ENCODE peak calls at places on chromosome 1, in five cellular contexts. U is IMR-90, Y is HCT116, H is uterus, A is upper lobe of right lung. Q is an unnamed sample.

GRCh38 chr1:229328598-229329362 is 14.1 kb downstream of the CCSAP start:
- DNase-seq in U (no peak), Y (no peak), H (no peak), A (no peak), Q (no peak)

GRCh38 chr1:198079432-198079951 is 77.3 kb upstream of the NEK7 start:
- DNase-seq in U (no peak), Y (no peak), H (no peak), A (no peak), Q (no peak)

GRCh38 chr1:160951443-160952128 is 3.0 kb downstream of the ITLN2 start:
- DNase-seq in U (peak), Y (peak), H (no peak), A (peak), Q (peak)

GRCh38 chr1:246632584-246633168 is 66.4 kb downstream of the CNST start:
- DNase-seq in U (peak), Y (no peak), H (no peak), A (no peak), Q (peak)

GRCh38 chr1:10001016-10001665 is 4.1 kb downstream of the RBP7 start:
- DNase-seq in U (no peak), Y (no peak), H (no peak), A (no peak), Q (no peak)

GRCh38 chr1:98327151-98327918 is 334.2 kb upstream of the SNX7 start:
- DNase-seq in U (peak), Y (no peak), H (no peak), A (no peak), Q (no peak)

GRCh38 chr1:220775238-220775853 is 11.4 kb upstream of the MTARC1 start:
- DNase-seq in U (no peak), Y (no peak), H (no peak), A (no peak), Q (peak)

GRCh38 chr1:22157359-22157966 is 14.6 kb upstream of the WNT4 start:
- DNase-seq in U (no peak), Y (no peak), H (no peak), A (no peak), Q (no peak)

GRCh38 chr1:64474639-64475038 is 4.7 kb downstream of the CACHD1 start:
- DNase-seq in U (no peak), Y (no peak), H (peak), A (peak), Q (no peak)

GRCh38 chr1:67755619-67756018 is 70.6 kb downstream of the GADD45A start:
- DNase-seq in U (no peak), Y (no peak), H (no peak), A (no peak), Q (no peak)

GRCh38 chr1:203100163-203100867 is 14.5 kb upstream of the MYOG start:
- DNase-seq in U (no peak), Y (no peak), H (no peak), A (no peak), Q (no peak)

GRCh38 chr1:234848972-234849641 is 239.1 kb upstream of the IRF2BP2 start:
- DNase-seq in U (peak), Y (no peak), H (no peak), A (no peak), Q (peak)

GRCh38 chr1:245079021-245079609 is 75.7 kb upstream of the KIF26B start:
- DNase-seq in U (peak), Y (peak), H (no peak), A (no peak), Q (peak)

GRCh38 chr1:35809156-35810095 is 1.6 kb downstream of the AGO4 start:
- DNase-seq in U (no peak), Y (no peak), H (no peak), A (no peak), Q (no peak)

GRCh38 chr1:222522105-222522915 is 25.6 kb downstream of the HHIPL2 start:
- DNase-seq in U (no peak), Y (no peak), H (no peak), A (no peak), Q (no peak)

GRCh38 chr1:53659436-53659835 is 79.5 kb downstream of the GLIS1 start:
- DNase-seq in U (no peak), Y (no peak), H (no peak), A (peak), Q (no peak)

GRCh38 chr1:156664949-156665411 is 12.2 kb downstream of the NES start:
- DNase-seq in U (no peak), Y (no peak), H (peak), A (no peak), Q (no peak)

GRCh38 chr1:51666463-51666862 is 49.6 kb downstream of the OSBPL9 start:
- DNase-seq in U (peak), Y (no peak), H (no peak), A (no peak), Q (no peak)

GRCh38 chr1:51663105-51663504 is 46.2 kb downstream of the OSBPL9 start:
- DNase-seq in U (peak), Y (no peak), H (no peak), A (no peak), Q (no peak)

GRCh38 chr1:51664412-51665240 is 47.7 kb downstream of the OSBPL9 start:
- DNase-seq in U (peak), Y (no peak), H (no peak), A (no peak), Q (no peak)

GRCh38 chr1:51661081-51661518 is 44.2 kb downstream of the OSBPL9 start:
- DNase-seq in U (peak), Y (no peak), H (no peak), A (no peak), Q (peak)

GRCh38 chr1:51663721-51664120 is 46.8 kb downstream of the OSBPL9 start:
- DNase-seq in U (no peak), Y (no peak), H (no peak), A (no peak), Q (no peak)
- H3K27ac ChIP-seq in U (no peak), Y (no peak), H (no peak), A (no peak), Q (no peak)

GRCh38 chr1:20325407-20325737 is 34.7 kb downstream of the VWA5B1 start:
- DNase-seq in U (no peak), Y (no peak), H (no peak), A (no peak), Q (no peak)

GRCh38 chr1:20327467-20327866 is 36.8 kb downstream of the VWA5B1 start:
- DNase-seq in U (no peak), Y (no peak), H (no peak), A (peak), Q (no peak)

GRCh38 chr1:20325844-20326323 is 35.2 kb downstream of the VWA5B1 start:
- DNase-seq in U (peak), Y (no peak), H (no peak), A (peak), Q (no peak)

GRCh38 chr1:20328201-20328600 is 37.5 kb downstream of the VWA5B1 start:
- DNase-seq in U (no peak), Y (no peak), H (no peak), A (peak), Q (no peak)

GRCh38 chr1:20329793-20330542 is 39.3 kb downstream of the VWA5B1 start:
- DNase-seq in U (no peak), Y (no peak), H (no peak), A (peak), Q (no peak)
- TF ChIP-seq CTCF in U (no peak), Y (peak), H (no peak), A (peak), Q (no peak)

GRCh38 chr1:112529301-112529700 is 20.5 kb downstream of the WNT2B start:
- DNase-seq in U (peak), Y (no peak), H (no peak), A (no peak), Q (no peak)

GRCh38 chr1:112528076-112528475 is 19.3 kb downstream of the WNT2B start:
- DNase-seq in U (peak), Y (no peak), H (no peak), A (no peak), Q (no peak)

GRCh38 chr1:112530832-112531231 is 22.1 kb downstream of the WNT2B start:
- DNase-seq in U (no peak), Y (no peak), H (no peak), A (no peak), Q (no peak)

GRCh38 chr1:112533029-112533428 is 24.3 kb downstream of the WNT2B start:
- DNase-seq in U (peak), Y (no peak), H (no peak), A (no peak), Q (no peak)

GRCh38 chr1:112532074-112532473 is 23.3 kb downstream of the WNT2B start:
- DNase-seq in U (no peak), Y (no peak), H (no peak), A (no peak), Q (no peak)
- H3K27ac ChIP-seq in U (peak), Y (no peak), H (no peak), A (no peak), Q (no peak)

GRCh38 chr1:33842348-33842747 is 21.5 kb upstream of the HMGB4 start:
- DNase-seq in U (no peak), Y (no peak), H (no peak), A (no peak), Q (no peak)
- TF ChIP-seq CTCF in U (no peak), Y (no peak), H (no peak), A (no peak), Q (no peak)

GRCh38 chr1:8396083-8396911 is 78.4 kb downstream of the SLC45A1 start:
- DNase-seq in U (peak), Y (no peak), H (no peak), A (no peak), Q (no peak)

GRCh38 chr1:8398086-8398485 is 80.2 kb downstream of the SLC45A1 start:
- DNase-seq in U (no peak), Y (no peak), H (no peak), A (no peak), Q (no peak)

GRCh38 chr1:8397511-8397910 is 79.6 kb downstream of the SLC45A1 start:
- DNase-seq in U (no peak), Y (no peak), H (no peak), A (no peak), Q (no peak)

GRCh38 chr1:8395433-8395866 is 77.5 kb downstream of the SLC45A1 start:
- DNase-seq in U (no peak), Y (no peak), H (no peak), A (no peak), Q (no peak)

GRCh38 chr1:8396912-8397406 is 79.0 kb downstream of the SLC45A1 start:
- DNase-seq in U (peak), Y (no peak), H (no peak), A (no peak), Q (peak)
- H3K27ac ChIP-seq in U (peak), Y (no peak), H (peak), A (peak), Q (no peak)